ENCODE peak calls at places on chromosomes 5 and 9, in nine cellular contexts. One of them, this sample, is unnamed.

GRCh38 chr5:157160001-157160400 is 6.1 kb downstream of the GARIN3 start:
- DNase-seq in lower leg skin: no peak
- DNase-seq in heart left ventricle: no peak
- DNase-seq in right lobe of liver: no peak
- DNase-seq in HCT116: no peak
- DNase-seq in Peyer's patch: no peak
- DNase-seq in stomach: no peak
- DNase-seq in IMR-90: no peak
- DNase-seq in ovary: no peak
- DNase-seq in this sample: no peak

GRCh38 chr5:149046196-149046829 is 16.5 kb downstream of the SH3TC2 start:
- DNase-seq in HCT116: no peak
- DNase-seq in Peyer's patch: no peak
- DNase-seq in stomach: no peak
- DNase-seq in IMR-90: peak
- DNase-seq in lower leg skin: no peak
- DNase-seq in right lobe of liver: no peak
- DNase-seq in ovary: no peak
- DNase-seq in heart left ventricle: no peak
- DNase-seq in this sample: no peak

GRCh38 chr5:172954751-172955159 is 4.5 kb upstream of the RPL26L1 start:
- DNase-seq in lower leg skin: no peak
- DNase-seq in IMR-90: no peak
- DNase-seq in HCT116: no peak
- DNase-seq in ovary: peak
- DNase-seq in heart left ventricle: no peak
- DNase-seq in Peyer's patch: no peak
- DNase-seq in stomach: no peak
- DNase-seq in right lobe of liver: no peak
- DNase-seq in this sample: no peak

GRCh38 chr5:154653418-154653763 is 101.8 kb upstream of the LARP1 start:
- DNase-seq in HCT116: no peak
- DNase-seq in IMR-90: no peak
- DNase-seq in lower leg skin: no peak
- DNase-seq in heart left ventricle: no peak
- DNase-seq in ovary: peak
- DNase-seq in Peyer's patch: peak
- DNase-seq in right lobe of liver: peak
- DNase-seq in stomach: peak
- DNase-seq in this sample: peak

GRCh38 chr9:126456396-126456795 is 129.8 kb downstream of the MVB12B start:
- DNase-seq in lower leg skin: no peak
- DNase-seq in stomach: no peak
- DNase-seq in HCT116: no peak
- DNase-seq in Peyer's patch: no peak
- DNase-seq in heart left ventricle: no peak
- DNase-seq in ovary: peak
- DNase-seq in right lobe of liver: peak
- DNase-seq in IMR-90: no peak
- DNase-seq in this sample: no peak

GRCh38 chr5:34803974-34804373 is 35.0 kb upstream of the TTC23L start:
- DNase-seq in IMR-90: peak
- DNase-seq in right lobe of liver: no peak
- DNase-seq in Peyer's patch: no peak
- DNase-seq in heart left ventricle: no peak
- DNase-seq in HCT116: no peak
- DNase-seq in lower leg skin: no peak
- DNase-seq in ovary: no peak
- DNase-seq in stomach: no peak
- DNase-seq in this sample: no peak

GRCh38 chr5:3218096-3218495 is 377.5 kb upstream of the IRX1 start:
- DNase-seq in heart left ventricle: peak
- DNase-seq in IMR-90: no peak
- DNase-seq in stomach: peak
- DNase-seq in right lobe of liver: no peak
- DNase-seq in ovary: no peak
- DNase-seq in Peyer's patch: no peak
- DNase-seq in HCT116: no peak
- DNase-seq in lower leg skin: no peak
- DNase-seq in this sample: no peak

GRCh38 chr5:54570923-54571322 is 53.4 kb downstream of the SNX18 start:
- DNase-seq in lower leg skin: no peak
- DNase-seq in HCT116: no peak
- DNase-seq in right lobe of liver: no peak
- DNase-seq in IMR-90: peak
- DNase-seq in Peyer's patch: no peak
- DNase-seq in ovary: peak
- DNase-seq in stomach: no peak
- DNase-seq in heart left ventricle: peak
- DNase-seq in this sample: no peak

GRCh38 chr9:131216806-131217205 is 59.5 kb downstream of the FAM78A start:
- DNase-seq in Peyer's patch: no peak
- DNase-seq in right lobe of liver: no peak
- DNase-seq in IMR-90: peak
- DNase-seq in ovary: no peak
- DNase-seq in HCT116: no peak
- DNase-seq in lower leg skin: no peak
- DNase-seq in stomach: no peak
- DNase-seq in heart left ventricle: no peak
- DNase-seq in this sample: no peak

GRCh38 chr5:172766287-172767104 is 4.5 kb downstream of the DUSP1 start:
- DNase-seq in HCT116: no peak
- DNase-seq in ovary: peak
- DNase-seq in IMR-90: peak
- DNase-seq in lower leg skin: peak
- DNase-seq in stomach: peak
- DNase-seq in Peyer's patch: no peak
- DNase-seq in right lobe of liver: peak
- DNase-seq in heart left ventricle: peak
- DNase-seq in this sample: peak

GRCh38 chr5:72013741-72014703 is 93.3 kb upstream of the MAP1B start:
- DNase-seq in Peyer's patch: no peak
- DNase-seq in stomach: no peak
- DNase-seq in HCT116: no peak
- DNase-seq in heart left ventricle: no peak
- DNase-seq in IMR-90: peak
- DNase-seq in right lobe of liver: no peak
- DNase-seq in ovary: no peak
- DNase-seq in lower leg skin: no peak
- DNase-seq in this sample: no peak

GRCh38 chr9:137429546-137429890 is 6.3 kb downstream of the NOXA1 start:
- DNase-seq in IMR-90: no peak
- DNase-seq in lower leg skin: no peak
- DNase-seq in stomach: no peak
- DNase-seq in heart left ventricle: peak
- DNase-seq in ovary: no peak
- DNase-seq in Peyer's patch: no peak
- DNase-seq in right lobe of liver: no peak
- DNase-seq in HCT116: no peak
- DNase-seq in this sample: no peak

GRCh38 chr5:99169309-99169708 is 240.5 kb upstream of the CHD1 start:
- DNase-seq in heart left ventricle: no peak
- DNase-seq in IMR-90: no peak
- DNase-seq in Peyer's patch: no peak
- DNase-seq in lower leg skin: no peak
- DNase-seq in HCT116: peak
- DNase-seq in stomach: no peak
- DNase-seq in right lobe of liver: no peak
- DNase-seq in ovary: no peak
- DNase-seq in this sample: no peak

GRCh38 chr5:84748313-84748712 is 363.6 kb upstream of the EDIL3 start:
- DNase-seq in ovary: no peak
- DNase-seq in right lobe of liver: no peak
- DNase-seq in lower leg skin: no peak
- DNase-seq in IMR-90: no peak
- DNase-seq in stomach: no peak
- DNase-seq in Peyer's patch: no peak
- DNase-seq in HCT116: no peak
- DNase-seq in heart left ventricle: no peak
- DNase-seq in this sample: no peak

GRCh38 chr5:18394154-18394804 is 760.0 kb downstream of the TAF11L14 start:
- DNase-seq in right lobe of liver: peak
- DNase-seq in heart left ventricle: no peak
- DNase-seq in ovary: no peak
- DNase-seq in IMR-90: peak
- DNase-seq in stomach: peak
- DNase-seq in lower leg skin: peak
- DNase-seq in Peyer's patch: no peak
- DNase-seq in HCT116: no peak
- DNase-seq in this sample: peak

GRCh38 chr9:34513567-34514214 is 9.1 kb downstream of the ENHO start:
- DNase-seq in HCT116: no peak
- DNase-seq in Peyer's patch: no peak
- DNase-seq in heart left ventricle: no peak
- DNase-seq in lower leg skin: no peak
- DNase-seq in ovary: no peak
- DNase-seq in stomach: peak
- DNase-seq in IMR-90: no peak
- DNase-seq in right lobe of liver: peak
- DNase-seq in this sample: peak

GRCh38 chr5:82165740-82166530 is 112.2 kb downstream of the RPS23 start:
- DNase-seq in lower leg skin: peak
- DNase-seq in stomach: peak
- DNase-seq in HCT116: peak
- DNase-seq in IMR-90: peak
- DNase-seq in ovary: peak
- DNase-seq in Peyer's patch: no peak
- DNase-seq in heart left ventricle: peak
- DNase-seq in right lobe of liver: peak
- DNase-seq in this sample: peak

GRCh38 chr5:37771203-37771611 is 68.6 kb downstream of the GDNF start:
- DNase-seq in ovary: no peak
- DNase-seq in heart left ventricle: no peak
- DNase-seq in Peyer's patch: no peak
- DNase-seq in lower leg skin: no peak
- DNase-seq in right lobe of liver: peak
- DNase-seq in IMR-90: no peak
- DNase-seq in HCT116: no peak
- DNase-seq in stomach: no peak
- DNase-seq in this sample: no peak

GRCh38 chr5:40736103-40736875 is 19.5 kb downstream of the TTC33 start:
- DNase-seq in stomach: no peak
- DNase-seq in heart left ventricle: no peak
- DNase-seq in HCT116: peak
- DNase-seq in right lobe of liver: no peak
- DNase-seq in ovary: no peak
- DNase-seq in lower leg skin: no peak
- DNase-seq in Peyer's patch: no peak
- DNase-seq in IMR-90: peak
- DNase-seq in this sample: no peak

GRCh38 chr5:179128976-179129375 is 68.8 kb downstream of the ZNF354C start:
- DNase-seq in IMR-90: no peak
- DNase-seq in stomach: no peak
- DNase-seq in ovary: peak
- DNase-seq in lower leg skin: no peak
- DNase-seq in Peyer's patch: peak
- DNase-seq in right lobe of liver: peak
- DNase-seq in heart left ventricle: no peak
- DNase-seq in HCT116: no peak
- DNase-seq in this sample: no peak

GRCh38 chr5:42807722-42808447 is 3.8 kb downstream of the SELENOP start:
- DNase-seq in lower leg skin: no peak
- DNase-seq in IMR-90: peak
- DNase-seq in heart left ventricle: peak
- DNase-seq in stomach: no peak
- DNase-seq in Peyer's patch: no peak
- DNase-seq in ovary: no peak
- DNase-seq in right lobe of liver: peak
- DNase-seq in HCT116: no peak
- DNase-seq in this sample: peak
- TF ChIP-seq POLR2A in lower leg skin: no peak
- TF ChIP-seq POLR2A in IMR-90: no peak
- TF ChIP-seq POLR2A in heart left ventricle: no peak
- TF ChIP-seq POLR2A in stomach: no peak
- TF ChIP-seq POLR2A in Peyer's patch: no peak
- TF ChIP-seq POLR2A in ovary: no peak
- TF ChIP-seq POLR2A in right lobe of liver: no peak
- TF ChIP-seq POLR2A in HCT116: no peak
- TF ChIP-seq POLR2A in this sample: no peak

DNA sequence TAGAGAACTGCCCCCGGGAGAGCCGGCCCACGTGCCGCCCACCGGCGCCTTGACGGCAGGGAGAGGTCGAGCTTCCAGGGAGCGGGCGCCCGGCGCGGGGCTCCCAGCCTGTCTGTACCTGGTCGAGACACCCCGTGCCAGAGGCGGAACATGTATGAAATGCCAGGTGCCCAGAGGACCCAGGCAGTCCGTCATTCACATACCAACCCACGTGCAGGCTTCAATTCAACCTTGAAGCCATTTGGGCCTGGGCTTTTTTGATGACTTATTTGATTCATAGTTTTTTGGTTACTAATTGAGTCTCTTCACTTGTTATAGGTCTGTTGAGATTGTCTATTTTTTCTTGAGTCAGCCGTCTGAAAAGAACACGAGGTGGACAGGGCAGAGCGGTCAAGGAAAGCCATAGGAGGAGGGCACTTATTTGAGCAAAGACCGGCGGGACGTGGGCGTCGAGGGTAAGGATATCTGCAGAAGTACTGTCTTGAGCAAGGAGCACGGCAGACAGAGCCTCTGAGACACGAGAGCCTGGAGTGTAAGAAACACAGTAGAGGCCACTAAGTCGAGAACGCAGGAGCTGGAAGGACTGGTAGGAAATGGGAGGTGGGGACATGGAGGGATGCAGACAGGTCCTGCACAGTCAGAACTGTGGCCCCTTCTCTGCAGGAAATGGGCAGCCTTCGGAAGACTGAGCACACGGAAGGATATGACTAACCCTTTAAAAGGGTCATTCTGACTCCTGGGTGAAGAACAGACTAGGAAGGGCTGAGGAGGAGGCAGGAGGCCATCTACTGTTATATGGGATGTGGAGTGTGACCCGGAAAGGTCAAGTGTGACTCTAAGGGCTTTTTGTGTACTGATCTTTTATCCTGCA is 1.2 kb upstream of the CAMSAP1 start:
- DNase-seq in stomach: no peak
- DNase-seq in IMR-90: no peak
- DNase-seq in HCT116: no peak
- DNase-seq in ovary: peak
- DNase-seq in lower leg skin: no peak
- DNase-seq in heart left ventricle: no peak
- DNase-seq in Peyer's patch: peak
- DNase-seq in right lobe of liver: no peak
- DNase-seq in this sample: no peak
- TF ChIP-seq POLR2A in stomach: no peak
- TF ChIP-seq POLR2A in IMR-90: no peak
- TF ChIP-seq POLR2A in HCT116: no peak
- TF ChIP-seq POLR2A in ovary: no peak
- TF ChIP-seq POLR2A in lower leg skin: no peak
- TF ChIP-seq POLR2A in heart left ventricle: no peak
- TF ChIP-seq POLR2A in Peyer's patch: no peak
- TF ChIP-seq POLR2A in right lobe of liver: no peak
- TF ChIP-seq POLR2A in this sample: no peak

GRCh38 chr5:119439140-119439625 is 13.1 kb upstream of the HSD17B4 start:
- DNase-seq in heart left ventricle: no peak
- DNase-seq in IMR-90: no peak
- DNase-seq in HCT116: no peak
- DNase-seq in right lobe of liver: peak
- DNase-seq in Peyer's patch: peak
- DNase-seq in lower leg skin: peak
- DNase-seq in ovary: no peak
- DNase-seq in stomach: peak
- DNase-seq in this sample: peak
- TF ChIP-seq POLR2A in heart left ventricle: no peak
- TF ChIP-seq POLR2A in IMR-90: no peak
- TF ChIP-seq POLR2A in HCT116: no peak
- TF ChIP-seq POLR2A in right lobe of liver: no peak
- TF ChIP-seq POLR2A in Peyer's patch: no peak
- TF ChIP-seq POLR2A in lower leg skin: no peak
- TF ChIP-seq POLR2A in ovary: no peak
- TF ChIP-seq POLR2A in stomach: no peak
- TF ChIP-seq POLR2A in this sample: no peak

GRCh38 chr5:73812457-73812856 is 186.5 kb downstream of the ARHGEF28 start:
- DNase-seq in HCT116: no peak
- DNase-seq in right lobe of liver: no peak
- DNase-seq in Peyer's patch: no peak
- DNase-seq in ovary: no peak
- DNase-seq in IMR-90: no peak
- DNase-seq in heart left ventricle: no peak
- DNase-seq in lower leg skin: no peak
- DNase-seq in stomach: no peak
- DNase-seq in this sample: no peak
- TF ChIP-seq POLR2A in HCT116: no peak
- TF ChIP-seq POLR2A in right lobe of liver: no peak
- TF ChIP-seq POLR2A in Peyer's patch: no peak
- TF ChIP-seq POLR2A in ovary: no peak
- TF ChIP-seq POLR2A in IMR-90: no peak
- TF ChIP-seq POLR2A in heart left ventricle: no peak
- TF ChIP-seq POLR2A in lower leg skin: no peak
- TF ChIP-seq POLR2A in stomach: no peak
- TF ChIP-seq POLR2A in this sample: no peak

This sample was measured in body of pancreas.